ENCODE peak calls at places on chromosomes 7 and 10, in six cellular contexts. Z is nephron progenitor cell, U is ELR, F is cardiac fibroblast, C is NCI-H82, W is foreskin fibroblast. B is an unnamed sample.

GRCh38 chr10:132205650-132206376 is 19.1 kb downstream of the DPYSL4 start:
- DNase-seq in F (no peak), W (no peak), C (no peak), U (no peak), Z (no peak), B (no peak)

GRCh38 chr10:74292871-74293427 is 141.9 kb downstream of the ADK start:
- DNase-seq in U (peak; percentile 75), Z (peak; percentile 11), F (peak; percentile 27), W (peak; percentile 37), C (no peak), B (no peak)

GRCh38 chr10:42690449-42691360 is 52.3 kb upstream of the ZNF33B start:
- DNase-seq in F (no peak), C (peak; percentile 5), W (no peak), Z (no peak), U (no peak), B (no peak)

GRCh38 chr7:128378637-128379036 is 17.1 kb upstream of the PRRT4 start:
- DNase-seq in C (no peak), F (no peak), U (no peak), W (no peak), Z (no peak), B (no peak)

GRCh38 chr7:5428470-5429252 is 5.0 kb upstream of the TNRC18 start:
- DNase-seq in W (peak; percentile 94), C (peak; percentile 52), Z (peak; percentile 47), U (peak; percentile 95), F (peak; percentile 88), B (peak; percentile 73)

GRCh38 chr7:30655096-30655970 is 26.9 kb downstream of the CRHR2 start:
- DNase-seq in F (no peak), W (no peak), Z (no peak), U (no peak), C (no peak), B (no peak)

GRCh38 chr7:134165266-134165665 is 38.1 kb downstream of the LRGUK start:
- DNase-seq in C (no peak), F (no peak), W (no peak), Z (no peak), U (no peak), B (no peak)

GRCh38 chr10:43728425-43728824 is 79.7 kb upstream of the ZNF32 start:
- DNase-seq in W (no peak), Z (no peak), C (no peak), F (no peak), U (no peak), B (no peak)

GRCh38 chr10:114374141-114374791 is 30.0 kb downstream of the AFAP1L2 start:
- DNase-seq in Z (no peak), F (peak; percentile 71), U (no peak), W (no peak), C (no peak), B (no peak)

GRCh38 chr10:25113231-25114035 is 61.4 kb upstream of the GPR158 start:
- DNase-seq in U (peak; percentile 82), C (peak; percentile 88), W (peak; percentile 78), F (peak; percentile 94), Z (peak; percentile 76), B (peak; percentile 81)

GRCh38 chr10:122513053-122513452 is 47.5 kb upstream of the DMBT1 start:
- DNase-seq in U (no peak), C (no peak), F (no peak), Z (no peak), W (no peak), B (no peak)

GRCh38 chr10:123945506-123945905 is 53.9 kb upstream of the CPXM2 start:
- DNase-seq in Z (no peak), W (peak; percentile 28), C (peak; percentile 25), F (no peak), U (peak; percentile 26), B (peak; percentile 65)

GRCh38 chr10:71326464-71326881 is 7.4 kb downstream of the SLC29A3 start:
- DNase-seq in Z (no peak), C (no peak), F (no peak), W (no peak), U (no peak), B (no peak)

GRCh38 chr7:147937428-147937827 is 653.1 kb upstream of the C7orf33 start:
- DNase-seq in C (no peak), U (peak; percentile 12), Z (no peak), F (no peak), W (no peak), B (peak; percentile 13)

GRCh38 chr7:151080091-151080521 is 503 bp downstream of the FASTK start:
- DNase-seq in Z (peak; percentile 56), F (no peak), W (peak; percentile 77), C (peak; percentile 50), U (peak; percentile 52), B (peak; percentile 36)